ENCODE peak calls at places on chromosomes 6 and 20, in nine cellular contexts. One of them, this sample, is unnamed.
A peak's percentile ranks its signal among the peaks of the same experiment; 100 is the strongest.

GRCh38 chr6:143348531-143348930 is 102.0 kb downstream of the ADAT2 start:
- DNase-seq in adrenal gland: no peak
- DNase-seq in IMR-90: peak; percentile 28
- DNase-seq in DND-41: no peak
- DNase-seq in lower lobe of right lung: no peak
- DNase-seq in lung: no peak
- DNase-seq in uterus: no peak
- DNase-seq in cardiac muscle cell: no peak
- DNase-seq in PC-3: no peak
- DNase-seq in this sample: no peak

GRCh38 chr6:13315896-13316295 is 12.4 kb downstream of the TBC1D7 start:
- DNase-seq in adrenal gland: no peak
- DNase-seq in IMR-90: no peak
- DNase-seq in DND-41: no peak
- DNase-seq in lower lobe of right lung: no peak
- DNase-seq in lung: no peak
- DNase-seq in uterus: no peak
- DNase-seq in cardiac muscle cell: no peak
- DNase-seq in PC-3: no peak
- DNase-seq in this sample: no peak

GRCh38 chr6:39849764-39850163 is 57.6 kb downstream of the DAAM2 start:
- DNase-seq in adrenal gland: no peak
- DNase-seq in IMR-90: peak; percentile 31
- DNase-seq in DND-41: no peak
- DNase-seq in lower lobe of right lung: no peak
- DNase-seq in lung: no peak
- DNase-seq in uterus: no peak
- DNase-seq in cardiac muscle cell: peak; percentile 67
- DNase-seq in PC-3: no peak
- DNase-seq in this sample: no peak

GRCh38 chr20:37803476-37804307 is 99.2 kb upstream of the VSTM2L start:
- DNase-seq in adrenal gland: no peak
- DNase-seq in IMR-90: no peak
- DNase-seq in DND-41: no peak
- DNase-seq in lower lobe of right lung: no peak
- DNase-seq in lung: no peak
- DNase-seq in uterus: no peak
- DNase-seq in cardiac muscle cell: no peak
- DNase-seq in PC-3: no peak
- DNase-seq in this sample: no peak

GRCh38 chr20:41149679-41150131 is 12.4 kb downstream of the PLCG1 start:
- DNase-seq in adrenal gland: peak; percentile 60
- DNase-seq in IMR-90: peak; percentile 71
- DNase-seq in DND-41: no peak
- DNase-seq in lower lobe of right lung: peak; percentile 1
- DNase-seq in lung: no peak
- DNase-seq in uterus: no peak
- DNase-seq in cardiac muscle cell: peak; percentile 12
- DNase-seq in PC-3: peak; percentile 63
- DNase-seq in this sample: no peak

GRCh38 chr6:119738425-119738824 is 388.9 kb upstream of the MAN1A1 start:
- DNase-seq in adrenal gland: no peak
- DNase-seq in IMR-90: no peak
- DNase-seq in DND-41: no peak
- DNase-seq in lower lobe of right lung: no peak
- DNase-seq in lung: no peak
- DNase-seq in uterus: no peak
- DNase-seq in cardiac muscle cell: no peak
- DNase-seq in PC-3: no peak
- DNase-seq in this sample: no peak

GRCh38 chr6:152594726-152595125 is 42.4 kb downstream of the SYNE1 start:
- DNase-seq in adrenal gland: no peak
- DNase-seq in IMR-90: no peak
- DNase-seq in DND-41: no peak
- DNase-seq in lower lobe of right lung: no peak
- DNase-seq in lung: no peak
- DNase-seq in uterus: no peak
- DNase-seq in cardiac muscle cell: no peak
- DNase-seq in PC-3: no peak
- DNase-seq in this sample: no peak

GRCh38 chr6:121497869-121498462 is 62.5 kb downstream of the GJA1 start:
- DNase-seq in adrenal gland: no peak
- DNase-seq in IMR-90: no peak
- DNase-seq in DND-41: no peak
- DNase-seq in lower lobe of right lung: no peak
- DNase-seq in lung: no peak
- DNase-seq in uterus: peak; percentile 32
- DNase-seq in cardiac muscle cell: no peak
- DNase-seq in PC-3: no peak
- DNase-seq in this sample: no peak

GRCh38 chr20:62387993-62388635 is 1.2 kb downstream of the RPS21 start:
- DNase-seq in adrenal gland: peak; percentile 62
- DNase-seq in IMR-90: no peak
- DNase-seq in DND-41: no peak
- DNase-seq in lower lobe of right lung: no peak
- DNase-seq in lung: no peak
- DNase-seq in uterus: no peak
- DNase-seq in cardiac muscle cell: no peak
- DNase-seq in PC-3: no peak
- DNase-seq in this sample: no peak

GRCh38 chr6:116008470-116009229 is 52.0 kb downstream of the FRK start:
- DNase-seq in adrenal gland: peak; percentile 67
- DNase-seq in IMR-90: peak; percentile 58
- DNase-seq in DND-41: no peak
- DNase-seq in lower lobe of right lung: no peak
- DNase-seq in lung: no peak
- DNase-seq in uterus: no peak
- DNase-seq in cardiac muscle cell: peak; percentile 70
- DNase-seq in PC-3: peak; percentile 41
- DNase-seq in this sample: no peak

GRCh38 chr6:26124550-26125014 is 37.4 kb downstream of the HFE start:
- DNase-seq in adrenal gland: no peak
- DNase-seq in IMR-90: no peak
- DNase-seq in DND-41: no peak
- DNase-seq in lower lobe of right lung: no peak
- DNase-seq in lung: no peak
- DNase-seq in uterus: no peak
- DNase-seq in cardiac muscle cell: no peak
- DNase-seq in PC-3: no peak
- DNase-seq in this sample: no peak

DNA sequence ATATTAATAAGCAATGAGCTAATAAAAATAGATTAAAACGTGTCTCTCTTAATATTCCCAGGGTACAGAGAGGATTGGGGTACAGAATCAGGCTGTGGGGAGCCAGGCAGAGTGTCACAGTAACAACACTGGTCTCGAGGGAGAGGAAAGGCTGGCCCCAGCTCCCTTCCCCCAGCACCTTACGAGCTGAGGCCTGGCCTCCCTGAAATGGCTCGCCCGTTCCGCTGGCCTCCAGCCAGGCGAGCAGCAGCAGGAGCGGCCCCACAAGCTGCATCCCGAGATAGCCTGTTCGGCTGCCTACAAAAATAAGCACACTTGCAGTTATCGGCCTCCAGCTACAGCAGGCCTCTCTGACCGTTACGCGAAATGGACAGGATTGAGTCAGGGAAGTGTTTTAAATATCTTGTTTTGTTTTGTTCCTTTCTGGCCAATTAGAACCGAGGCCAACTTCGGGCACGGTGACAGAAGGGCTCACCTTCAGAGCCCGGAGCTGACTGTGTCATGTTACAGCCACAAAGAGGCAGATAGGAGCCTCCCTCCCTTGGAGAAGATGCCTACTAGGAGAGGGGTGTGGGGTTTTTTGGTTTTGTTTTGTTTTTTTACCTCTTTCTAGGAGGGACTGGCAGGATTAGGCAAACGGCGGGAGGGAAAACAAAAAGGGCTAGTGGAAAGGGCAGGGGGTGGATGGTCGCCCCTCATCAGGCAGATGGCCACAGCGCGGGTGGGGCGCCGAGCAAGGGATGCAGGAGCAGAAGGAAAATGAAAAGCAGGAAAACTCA is 4.2 kb upstream of the ZMYND8 start:
- DNase-seq in adrenal gland: peak; percentile 93
- DNase-seq in IMR-90: peak; percentile 98
- DNase-seq in DND-41: no peak
- DNase-seq in lower lobe of right lung: peak; percentile 87
- DNase-seq in lung: peak; percentile 74
- DNase-seq in uterus: peak; percentile 85
- DNase-seq in cardiac muscle cell: peak; percentile 97
- DNase-seq in PC-3: peak; percentile 89
- DNase-seq in this sample: no peak
- H3K4me1 ChIP-seq in adrenal gland: peaks cover 57% of the 10 kb centered on the region
- H3K4me1 ChIP-seq in IMR-90: peaks cover 47% of the 10 kb centered on the region
- H3K4me1 ChIP-seq in DND-41: peaks cover 29% of the 10 kb centered on the region
- H3K4me1 ChIP-seq in lower lobe of right lung: peaks cover 73% of the 10 kb centered on the region
- H3K4me1 ChIP-seq in lung: peaks cover 39% of the 10 kb centered on the region
- H3K4me1 ChIP-seq in uterus: peaks cover 43% of the 10 kb centered on the region
- H3K4me1 ChIP-seq in cardiac muscle cell: peaks cover 63% of the 10 kb centered on the region
- H3K4me1 ChIP-seq in PC-3: peaks cover 58% of the 10 kb centered on the region
- H3K4me1 ChIP-seq in this sample: peaks cover 43% of the 10 kb centered on the region

GRCh38 chr6:118504611-118505010 is 43.5 kb upstream of the PLN start:
- DNase-seq in adrenal gland: no peak
- DNase-seq in IMR-90: no peak
- DNase-seq in DND-41: no peak
- DNase-seq in lower lobe of right lung: no peak
- DNase-seq in lung: no peak
- DNase-seq in uterus: no peak
- DNase-seq in cardiac muscle cell: no peak
- DNase-seq in PC-3: no peak
- DNase-seq in this sample: no peak
- TF ChIP-seq CTCF in adrenal gland: no peak
- TF ChIP-seq CTCF in IMR-90: no peak
- TF ChIP-seq CTCF in DND-41: no peak
- TF ChIP-seq CTCF in lower lobe of right lung: no peak
- TF ChIP-seq CTCF in lung: no peak
- TF ChIP-seq CTCF in uterus: no peak
- TF ChIP-seq CTCF in cardiac muscle cell: no peak
- TF ChIP-seq CTCF in PC-3: no peak
- TF ChIP-seq CTCF in this sample: no peak

GRCh38 chr6:43122146-43122545 is 46.0 kb downstream of the PTK7 start:
- DNase-seq in adrenal gland: no peak
- DNase-seq in IMR-90: no peak
- DNase-seq in DND-41: no peak
- DNase-seq in lower lobe of right lung: no peak
- DNase-seq in lung: no peak
- DNase-seq in uterus: no peak
- DNase-seq in cardiac muscle cell: no peak
- DNase-seq in PC-3: no peak
- DNase-seq in this sample: no peak

GRCh38 chr6:43125555-43125954 is 45.5 kb upstream of the SRF start:
- DNase-seq in adrenal gland: no peak
- DNase-seq in IMR-90: no peak
- DNase-seq in DND-41: no peak
- DNase-seq in lower lobe of right lung: no peak
- DNase-seq in lung: no peak
- DNase-seq in uterus: no peak
- DNase-seq in cardiac muscle cell: no peak
- DNase-seq in PC-3: no peak
- DNase-seq in this sample: no peak

GRCh38 chr6:43125119-43125518 is 46.0 kb upstream of the SRF start:
- DNase-seq in adrenal gland: no peak
- DNase-seq in IMR-90: peak; percentile 87
- DNase-seq in DND-41: no peak
- DNase-seq in lower lobe of right lung: no peak
- DNase-seq in lung: no peak
- DNase-seq in uterus: no peak
- DNase-seq in cardiac muscle cell: peak; percentile 46
- DNase-seq in PC-3: no peak
- DNase-seq in this sample: no peak

GRCh38 chr6:43123691-43124314 is 47.3 kb upstream of the SRF start:
- DNase-seq in adrenal gland: no peak
- DNase-seq in IMR-90: no peak
- DNase-seq in DND-41: no peak
- DNase-seq in lower lobe of right lung: no peak
- DNase-seq in lung: no peak
- DNase-seq in uterus: no peak
- DNase-seq in cardiac muscle cell: no peak
- DNase-seq in PC-3: no peak
- DNase-seq in this sample: no peak

DNA sequence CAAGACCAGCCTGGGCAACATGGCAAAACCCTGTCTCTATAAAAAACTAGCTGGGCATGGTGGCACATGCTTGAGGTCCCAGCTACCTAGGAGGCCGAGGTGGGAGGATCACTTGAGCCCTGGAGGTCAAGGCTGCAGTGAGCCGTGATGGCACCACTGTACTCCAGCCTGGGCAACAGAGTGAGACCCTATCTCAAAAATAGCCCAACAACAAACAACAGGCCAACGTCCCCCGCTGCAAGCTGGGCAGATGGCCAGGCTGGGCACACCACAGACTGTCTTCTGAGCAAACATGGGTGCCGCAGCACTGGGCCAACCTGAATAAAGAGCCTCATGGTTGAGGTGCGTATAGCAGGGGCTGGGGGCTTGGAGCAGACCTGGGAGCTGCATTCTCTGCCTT is 46.6 kb upstream of the SRF start:
- DNase-seq in adrenal gland: no peak
- DNase-seq in IMR-90: no peak
- DNase-seq in DND-41: no peak
- DNase-seq in lower lobe of right lung: no peak
- DNase-seq in lung: no peak
- DNase-seq in uterus: no peak
- DNase-seq in cardiac muscle cell: no peak
- DNase-seq in PC-3: no peak
- DNase-seq in this sample: no peak
- H3K4me1 ChIP-seq in adrenal gland: peaks cover 4% of the 10 kb centered on the region
- H3K4me1 ChIP-seq in IMR-90: peaks cover 66% of the 10 kb centered on the region
- H3K4me1 ChIP-seq in DND-41: no peaks in the 10 kb centered on the region
- H3K4me1 ChIP-seq in lower lobe of right lung: peaks cover 50% of the 10 kb centered on the region
- H3K4me1 ChIP-seq in lung: no peaks in the 10 kb centered on the region
- H3K4me1 ChIP-seq in uterus: peaks cover 34% of the 10 kb centered on the region
- H3K4me1 ChIP-seq in cardiac muscle cell: peaks cover 27% of the 10 kb centered on the region
- H3K4me1 ChIP-seq in PC-3: peaks cover 20% of the 10 kb centered on the region
- H3K4me1 ChIP-seq in this sample: no peaks in the 10 kb centered on the region

DNA sequence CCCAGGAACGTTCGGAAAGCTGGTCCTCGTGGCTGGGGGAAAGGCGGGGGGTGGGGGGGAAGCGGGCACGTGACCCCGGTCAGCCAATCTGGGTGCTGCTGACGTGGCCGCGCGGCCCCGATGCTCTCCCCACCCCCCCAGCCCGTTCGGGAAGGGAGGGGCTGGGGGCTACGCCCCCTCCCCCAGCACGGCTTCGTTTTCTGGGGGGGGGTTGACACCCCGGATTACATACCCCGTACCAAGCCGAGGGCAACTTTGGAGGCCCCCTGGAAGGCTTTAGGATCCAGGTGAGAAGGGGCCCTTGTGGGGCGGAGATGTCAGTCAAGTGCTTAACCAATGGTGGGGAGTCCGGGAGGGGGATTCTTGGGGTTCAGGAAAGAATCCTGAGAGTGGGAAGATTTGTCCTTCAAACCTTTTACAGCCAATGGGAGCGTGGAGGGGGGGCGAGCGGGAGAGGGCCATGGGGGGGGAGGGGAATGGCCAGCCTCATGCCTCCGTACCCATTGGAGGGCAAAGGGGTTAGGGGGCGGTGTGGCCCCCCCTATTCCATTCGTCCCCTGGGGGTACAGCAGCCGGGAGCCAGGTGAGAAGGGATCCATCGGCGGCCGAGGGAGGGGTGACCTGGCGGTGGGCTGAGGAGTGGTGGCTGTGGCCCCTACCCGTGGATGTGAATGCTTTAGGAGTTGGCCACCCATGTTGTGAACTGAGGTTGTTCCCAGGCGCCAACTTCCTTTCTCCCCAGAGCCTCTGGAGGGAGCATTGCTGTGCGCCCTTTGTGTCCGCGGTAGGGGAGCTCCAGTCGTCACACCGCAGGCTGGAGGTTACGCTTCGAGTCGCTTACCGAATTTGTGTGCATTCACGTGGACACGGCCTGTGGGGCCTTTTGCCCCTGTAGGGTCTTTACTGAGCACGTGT is 633 bp downstream of the BRD2 start:
- DNase-seq in adrenal gland: peak; percentile 81
- DNase-seq in IMR-90: peak; percentile 77
- DNase-seq in DND-41: peak; percentile 88
- DNase-seq in lower lobe of right lung: peak; percentile 83
- DNase-seq in lung: peak; percentile 79
- DNase-seq in uterus: peak; percentile 74
- DNase-seq in cardiac muscle cell: peak; percentile 91
- DNase-seq in PC-3: peak; percentile 73
- DNase-seq in this sample: peak; percentile 34
- TF ChIP-seq CTCF in adrenal gland: peak; percentile 16
- TF ChIP-seq CTCF in IMR-90: peak; percentile 30
- TF ChIP-seq CTCF in DND-41: peak; percentile 52
- TF ChIP-seq CTCF in lower lobe of right lung: no peak
- TF ChIP-seq CTCF in lung: no peak
- TF ChIP-seq CTCF in uterus: no peak
- TF ChIP-seq CTCF in cardiac muscle cell: peak; percentile 27
- TF ChIP-seq CTCF in PC-3: peak; percentile 14
- TF ChIP-seq CTCF in this sample: no peak